ENCODE peak calls at places on chromosomes 11 and 22, in eight cellular contexts. D is heart left ventricle, Q is GM13976, V is coronary artery, P is cardiac muscle cell, Z is neural progenitor cell, R is AG09319, W is foreskin keratinocyte. T is an unnamed sample.
A peak's percentile ranks its signal among the peaks of the same experiment; 100 is the strongest.

GRCh38 chr11:134086376-134086775 is 17.5 kb downstream of the JAM3 start:
- DNase-seq in D (no peak), Q (no peak), V (no peak), P (no peak), Z (no peak), R (no peak), W (no peak), T (no peak)

GRCh38 chr11:35764414-35764813 is 101.8 kb downstream of the TRIM44 start:
- DNase-seq in D (no peak), Q (no peak), V (no peak), P (no peak), Z (no peak), R (no peak), W (no peak), T (no peak)

GRCh38 chr11:119192111-119192510 is 6.8 kb downstream of the NHERF4 start:
- DNase-seq in D (no peak), Q (no peak), V (no peak), P (peak; percentile 33), Z (no peak), R (no peak), W (no peak), T (no peak)

GRCh38 chr22:22941831-22942510 is 54.4 kb downstream of the IGLL5 start:
- DNase-seq in D (peak; percentile 47), Q (peak; percentile 20), V (peak; percentile 58), P (no peak), Z (no peak), R (no peak), W (no peak), T (no peak)

GRCh38 chr11:128610765-128611617 is 23.6 kb upstream of the ETS1 start:
- DNase-seq in D (no peak), Q (peak; percentile 78), V (no peak), P (no peak), Z (no peak), R (no peak), W (no peak), T (no peak)

GRCh38 chr11:63922673-63923192 is 5.8 kb upstream of the RCOR2 start:
- DNase-seq in D (no peak), Q (no peak), V (no peak), P (no peak), Z (no peak), R (no peak), W (no peak), T (no peak)

GRCh38 chr11:65553301-65554001 is 4.7 kb downstream of the LTBP3 start:
- DNase-seq in D (no peak), Q (no peak), V (no peak), P (no peak), Z (peak; percentile 63), R (no peak), W (no peak), T (no peak)

GRCh38 chr11:12224537-12224893 is 114.1 kb downstream of the MICAL2 start:
- DNase-seq in D (peak; percentile 90), Q (peak; percentile 59), V (peak; percentile 93), P (peak; percentile 94), Z (no peak), R (no peak), W (no peak), T (no peak)

GRCh38 chr11:114440121-114440860 is 1.0 kb downstream of the REXO2 start:
- DNase-seq in D (no peak), Q (no peak), V (no peak), P (peak; percentile 41), Z (peak; percentile 16), R (no peak), W (no peak), T (no peak)

GRCh38 chr11:76325149-76325548 is 55.8 kb downstream of the THAP12 start:
- DNase-seq in D (no peak), Q (no peak), V (no peak), P (no peak), Z (no peak), R (no peak), W (no peak), T (no peak)

GRCh38 chr11:120712014-120712413 is 200.5 kb downstream of the GRIK4 start:
- DNase-seq in D (no peak), Q (no peak), V (no peak), P (no peak), Z (no peak), R (no peak), W (no peak), T (no peak)

GRCh38 chr22:39936523-39937145 is 23.6 kb upstream of the TMA7B start:
- DNase-seq in D (no peak), Q (no peak), V (no peak), P (no peak), Z (no peak), R (no peak), W (no peak), T (no peak)

GRCh38 chr11:69001301-69002081 is 11.6 kb downstream of the MRGPRF start:
- DNase-seq in D (no peak), Q (no peak), V (no peak), P (no peak), Z (no peak), R (no peak), W (no peak), T (no peak)

GRCh38 chr11:116078101-116078561 is 573.9 kb upstream of the CADM1 start:
- DNase-seq in D (no peak), Q (peak; percentile 43), V (no peak), P (no peak), Z (peak; percentile 80), R (no peak), W (no peak), T (no peak)

GRCh38 chr11:32809313-32809712 is 14.9 kb upstream of the CCDC73 start:
- DNase-seq in D (no peak), Q (peak; percentile 72), V (no peak), P (peak; percentile 87), Z (peak; percentile 83), R (peak; percentile 40), W (peak; percentile 29), T (no peak)

GRCh38 chr11:112656772-112657428 is 304.3 kb upstream of the NCAM1 start:
- DNase-seq in D (no peak), Q (no peak), V (no peak), P (peak; percentile 42), Z (no peak), R (peak; percentile 38), W (peak; percentile 70), T (no peak)

GRCh38 chr22:33515733-33516297 is 404.5 kb downstream of the LARGE1 start:
- DNase-seq in D (no peak), Q (no peak), V (no peak), P (no peak), Z (no peak), R (no peak), W (no peak), T (no peak)

DNA sequence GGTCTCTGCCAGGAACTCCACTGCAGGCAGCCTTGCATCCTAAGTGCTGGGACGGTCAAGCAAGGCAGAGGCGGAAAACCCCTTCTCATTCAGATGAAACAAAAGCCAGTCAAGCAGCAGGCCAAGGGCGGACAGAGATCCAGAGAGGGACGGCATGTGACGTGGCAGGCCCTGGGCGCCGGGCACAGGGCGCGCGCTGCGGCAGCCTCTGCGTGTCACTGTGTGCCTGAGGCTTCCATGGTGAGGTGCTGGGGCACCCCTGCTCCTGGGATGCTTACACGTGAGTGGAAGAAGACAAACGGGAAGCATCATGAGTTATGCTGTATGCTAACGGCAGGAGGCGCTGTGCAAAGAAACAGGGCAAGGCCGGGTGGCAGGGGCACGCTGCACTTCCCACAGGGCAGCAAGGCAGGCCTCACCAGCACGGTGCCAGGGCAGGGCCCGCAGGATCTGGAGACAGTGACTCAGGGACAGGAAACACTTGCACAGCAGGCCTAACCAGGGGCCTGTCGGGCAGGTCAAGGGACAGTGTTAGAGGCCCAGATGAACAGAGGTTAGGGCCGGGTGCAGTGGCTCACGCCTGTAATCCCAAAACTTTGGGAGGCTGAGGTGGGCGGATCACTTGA is 6.1 kb downstream of the TOLLIP start:
- DNase-seq in D (no peak), Q (no peak), V (peak; percentile 69), P (no peak), Z (peak; percentile 57), R (no peak), W (no peak), T (no peak)
- TF ChIP-seq CTCF in D (no peak), Q (no peak), V (no peak), P (peak; percentile 14), Z (peak; percentile 58), R (no peak), W (peak; percentile 73), T (peak; percentile 76)

GRCh38 chr11:46090375-46090774 is 30.9 kb downstream of the PHF21A start:
- DNase-seq in D (no peak), Q (no peak), V (no peak), P (no peak), Z (no peak), R (no peak), W (no peak), T (no peak)
- TF ChIP-seq CTCF in D (no peak), Q (no peak), V (no peak), P (no peak), Z (no peak), R (no peak), W (no peak), T (no peak)

DNA sequence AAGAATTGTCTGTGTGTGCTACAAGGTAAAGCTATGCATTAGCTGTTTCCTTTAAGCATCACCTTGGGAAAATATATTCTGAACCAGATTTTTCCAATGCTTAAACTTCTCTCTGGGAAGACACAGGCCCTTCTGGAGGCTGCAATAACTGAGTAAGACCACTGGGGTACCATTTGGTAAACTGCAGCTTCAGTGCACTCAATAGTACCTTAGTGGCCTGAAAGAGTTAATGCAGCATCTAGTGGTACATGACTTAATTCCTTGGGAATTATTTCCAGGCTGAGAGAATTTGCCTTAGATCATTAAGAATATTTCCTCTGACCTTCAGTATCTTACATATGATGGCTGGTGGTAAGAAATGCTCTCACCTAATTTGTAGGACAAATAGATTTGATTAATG is 727.4 kb downstream of the DLG2 start:
- DNase-seq in D (no peak), Q (no peak), V (no peak), P (no peak), Z (peak; percentile 66), R (no peak), W (no peak), T (no peak)
- TF ChIP-seq CTCF in D (peak; percentile 33), Q (no peak), V (no peak), P (no peak), Z (peak; percentile 68), R (no peak), W (peak; percentile 44), T (peak; percentile 46)

GRCh38 chr11:62238151-62238550 is 3.9 kb upstream of the SCGB1D2 start:
- DNase-seq in D (no peak), Q (no peak), V (no peak), P (no peak), Z (no peak), R (no peak), W (no peak), T (no peak)

GRCh38 chr11:62237499-62237898 is 4.5 kb upstream of the SCGB1D2 start:
- DNase-seq in D (no peak), Q (no peak), V (no peak), P (no peak), Z (no peak), R (no peak), W (no peak), T (no peak)

GRCh38 chr11:62236187-62236586 is 5.9 kb upstream of the SCGB1D2 start:
- DNase-seq in D (no peak), Q (no peak), V (no peak), P (no peak), Z (no peak), R (no peak), W (no peak), T (no peak)

DNA sequence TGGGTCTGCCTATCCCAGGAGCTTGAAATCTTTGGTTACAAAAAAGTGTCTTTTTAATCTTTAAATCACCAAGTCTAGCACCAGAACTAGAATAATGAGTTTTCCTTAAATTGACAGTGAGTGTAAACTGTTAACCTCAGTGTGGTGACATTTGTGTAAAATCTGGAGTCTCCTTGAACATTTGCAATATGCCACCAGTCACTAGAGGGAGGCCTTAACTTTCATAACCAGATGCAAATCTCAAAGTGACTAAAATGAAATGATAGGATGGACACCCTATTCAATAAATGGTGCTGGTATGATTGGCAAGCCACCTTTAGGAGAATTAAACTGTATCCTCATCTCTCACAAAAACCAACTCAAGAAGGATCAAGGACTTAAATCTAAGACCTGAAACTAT is 8.3 kb upstream of the SCGB1D2 start:
- DNase-seq in D (no peak), Q (no peak), V (no peak), P (no peak), Z (no peak), R (no peak), W (no peak), T (no peak)
- TF ChIP-seq CTCF in D (no peak), Q (no peak), V (no peak), P (no peak), Z (no peak), R (no peak), W (peak; percentile 24), T (peak; percentile 39)